ENCODE peak calls at places on chromosomes 13 and 19, in seven cellular contexts. A is mammary epithelial cell, T is ovary, V is adrenal gland, Y is cardiac muscle cell, O is Panc1, W is kidney. U is an unnamed sample.

GRCh38 chr13:98413796-98414195 is 163.1 kb downstream of the STK24 start:
- DNase-seq in A (no peak), T (no peak), V (no peak), Y (no peak), O (no peak), W (no peak), U (no peak)

GRCh38 chr19:28736528-28736927 is 476.4 kb downstream of the UQCRFS1 start:
- DNase-seq in A (no peak), T (no peak), V (no peak), Y (no peak), O (no peak), W (no peak), U (no peak)

GRCh38 chr13:25286308-25286968 is 850 bp downstream of the MTMR6 start:
- DNase-seq in A (peak; percentile 44), T (peak; percentile 27), V (peak; percentile 53), Y (peak; percentile 52), O (no peak), W (no peak), U (no peak)

GRCh38 chr19:36072081-36072480 is 17.4 kb downstream of the WDR62 start:
- DNase-seq in A (no peak), T (no peak), V (no peak), Y (no peak), O (no peak), W (peak; percentile 31), U (no peak)

GRCh38 chr19:9939301-9939913 is 3.1 kb upstream of the OLFM2 start:
- DNase-seq in A (no peak), T (no peak), V (no peak), Y (peak; percentile 56), O (no peak), W (no peak), U (no peak)

GRCh38 chr19:6091771-6092291 is 18.5 kb downstream of the RFX2 start:
- DNase-seq in A (no peak), T (no peak), V (no peak), Y (peak; percentile 30), O (no peak), W (no peak), U (no peak)

GRCh38 chr13:30908416-30908980 is 2.4 kb downstream of the MEDAG start:
- DNase-seq in A (no peak), T (peak; percentile 51), V (peak; percentile 39), Y (peak; percentile 92), O (no peak), W (no peak), U (no peak)

GRCh38 chr13:112619730-112620639 is 32.0 kb upstream of the TUBGCP3 start:
- DNase-seq in A (peak; percentile 21), T (no peak), V (no peak), Y (peak; percentile 12), O (no peak), W (peak; percentile 32), U (peak; percentile 30)

GRCh38 chr19:51784922-51785690 is 9.9 kb upstream of the FPR3 start:
- DNase-seq in A (peak; percentile 98), T (peak; percentile 57), V (peak; percentile 76), Y (peak; percentile 91), O (no peak), W (no peak), U (no peak)

GRCh38 chr13:66546534-66547379 is 683.4 kb downstream of the PCDH9 start:
- DNase-seq in A (peak; percentile 0), T (no peak), V (no peak), Y (no peak), O (no peak), W (no peak), U (no peak)

GRCh38 chr19:10191347-10191746 is 3.4 kb downstream of the DNMT1 start:
- DNase-seq in A (no peak), T (no peak), V (no peak), Y (peak; percentile 75), O (no peak), W (peak; percentile 10), U (no peak)

GRCh38 chr19:10748924-10749434 is 31.1 kb downstream of the DNM2 start:
- DNase-seq in A (peak; percentile 52), T (peak; percentile 37), V (peak; percentile 70), Y (peak; percentile 59), O (no peak), W (peak; percentile 94), U (no peak)

GRCh38 chr13:43804461-43805070 is 17.8 kb upstream of the ENOX1 start:
- DNase-seq in A (peak; percentile 64), T (no peak), V (no peak), Y (peak; percentile 85), O (peak; percentile 30), W (no peak), U (no peak)

GRCh38 chr19:1245884-1246816 is 2.2 kb upstream of the MIDN start:
- DNase-seq in A (no peak), T (peak; percentile 90), V (peak; percentile 88), Y (no peak), O (no peak), W (peak; percentile 97), U (peak; percentile 88)

GRCh38 chr19:41707502-41707812 is 969 bp upstream of the CEACAM5 start:
- DNase-seq in A (no peak), T (no peak), V (no peak), Y (no peak), O (no peak), W (no peak), U (no peak)

GRCh38 chr13:30373727-30374126 is 48.6 kb upstream of the UBE2L5 start:
- DNase-seq in A (no peak), T (no peak), V (no peak), Y (no peak), O (no peak), W (no peak), U (peak; percentile 88)

GRCh38 chr13:95530178-95530577 is 22.3 kb upstream of the CLDN10 start:
- DNase-seq in A (peak; percentile 83), T (no peak), V (no peak), Y (peak; percentile 63), O (no peak), W (no peak), U (no peak)

GRCh38 chr13:113297370-113297871 is 382 bp downstream of the LAMP1 start:
- DNase-seq in A (peak; percentile 49), T (peak; percentile 27), V (no peak), Y (no peak), O (no peak), W (peak; percentile 89), U (no peak)

DNA sequence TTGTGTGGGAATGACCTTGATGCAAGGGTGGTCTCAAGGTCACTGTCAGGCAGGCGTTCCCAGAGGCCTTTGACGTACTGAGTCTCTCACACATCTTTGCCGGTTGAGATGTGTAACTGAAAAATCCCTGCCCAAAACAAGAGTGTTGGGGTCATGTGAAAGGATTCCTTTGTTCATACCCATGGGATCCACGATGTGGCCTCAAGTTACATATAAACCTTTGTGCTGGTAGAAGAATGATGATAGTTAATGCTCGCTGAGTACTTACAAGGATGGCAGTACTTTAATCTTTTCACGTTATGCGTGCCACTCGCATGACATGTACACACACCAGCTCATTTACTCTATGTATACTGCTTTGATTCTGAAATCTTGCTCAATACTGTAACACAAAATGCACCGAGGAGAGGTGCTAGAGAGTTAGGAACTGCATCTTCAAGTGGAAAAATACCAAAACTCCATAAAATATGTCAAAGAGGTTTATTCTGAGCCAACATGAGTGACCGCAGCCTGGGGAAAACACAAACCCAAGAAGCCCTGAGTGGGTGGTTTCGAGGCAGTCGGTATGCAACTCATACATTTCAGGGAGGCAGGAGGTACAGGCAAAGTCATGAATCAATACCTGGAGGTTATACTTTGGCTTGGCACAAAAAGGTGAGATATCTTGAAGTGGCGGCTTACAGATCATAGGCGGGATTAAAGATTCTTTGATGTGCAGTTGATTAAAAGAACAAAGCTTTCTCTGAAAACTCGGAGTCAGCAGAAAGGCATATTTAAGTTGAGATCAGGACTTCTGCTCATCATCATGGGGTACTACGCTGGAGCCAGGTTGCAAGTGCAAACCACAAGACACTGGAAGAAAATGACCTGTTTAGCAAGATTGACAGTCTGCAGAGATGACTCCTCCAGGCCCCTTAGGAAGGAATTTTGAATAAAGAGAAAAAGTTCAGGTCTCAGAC is 87.3 kb upstream of the ARHGEF7 start:
- DNase-seq in A (peak; percentile 77), T (no peak), V (no peak), Y (no peak), O (no peak), W (no peak), U (no peak)
- TF ChIP-seq CTCF in A (peak; percentile 46), T (no peak), V (no peak), Y (no peak), O (no peak), W (no peak), U (no peak)

DNA sequence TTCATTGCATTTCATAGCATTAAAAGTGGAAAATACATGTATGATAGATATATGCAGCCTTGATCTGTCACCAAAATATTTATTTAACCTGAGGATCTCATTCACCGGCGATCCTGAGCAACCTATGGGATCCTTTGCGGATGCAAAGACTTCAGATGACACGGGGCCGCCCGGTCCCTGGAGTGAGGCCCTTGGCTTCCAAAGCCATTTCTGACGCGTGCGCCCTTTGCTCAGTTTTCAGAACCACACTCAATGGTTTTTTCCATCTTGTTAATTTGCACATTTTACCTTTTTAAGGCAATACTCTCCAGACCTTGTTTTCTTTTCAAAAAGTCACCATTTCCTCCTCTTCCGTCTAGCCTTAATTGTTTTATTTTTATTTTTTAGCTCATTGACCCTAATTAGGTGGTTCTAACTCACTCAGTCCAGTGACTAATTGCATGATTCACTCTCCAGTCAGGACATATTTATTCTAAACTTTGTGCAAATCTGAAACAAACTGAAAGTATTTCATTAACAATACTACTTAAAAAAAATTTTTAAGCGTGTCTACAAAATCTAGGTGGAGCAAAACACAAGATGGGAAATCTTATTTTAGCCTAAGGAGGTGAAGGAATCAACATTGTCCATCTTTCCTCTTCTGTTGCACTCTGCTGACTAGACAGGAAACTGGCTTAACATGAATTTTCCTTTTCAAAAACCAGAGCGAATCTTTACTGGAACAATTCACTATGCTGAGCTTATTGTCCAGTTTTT is 47.9 kb downstream of the COL4A1 start:
- DNase-seq in A (peak; percentile 23), T (no peak), V (no peak), Y (no peak), O (no peak), W (no peak), U (no peak)
- H3K4me1 ChIP-seq in A (peaks cover 18% of the 10 kb centered on the region), T (peaks cover 32% of the 10 kb centered on the region), V (peaks cover 23% of the 10 kb centered on the region), Y (no peaks in the 10 kb centered on the region), O (no peaks in the 10 kb centered on the region), W (peaks cover 20% of the 10 kb centered on the region), U (peaks cover 2% of the 10 kb centered on the region)

GRCh38 chr13:26616126-26616525 is 58.6 kb downstream of the WASF3 start:
- DNase-seq in A (peak; percentile 85), T (no peak), V (no peak), Y (peak; percentile 44), O (no peak), W (no peak), U (no peak)
- H3K27ac ChIP-seq in A (peak overlapping the region; percentile 86), T (no peak overlapping the region), V (no peak overlapping the region), Y (no peak overlapping the region), O (no peak overlapping the region), W (no peak overlapping the region), U (no peak overlapping the region)

GRCh38 chr19:33705090-33705847 is 83.5 kb downstream of the CHST8 start:
- DNase-seq in A (no peak), T (no peak), V (no peak), Y (no peak), O (no peak), W (peak; percentile 65), U (peak; percentile 69)
- TF ChIP-seq CTCF in A (no peak), T (no peak), V (no peak), Y (no peak), O (no peak), W (no peak), U (no peak)

DNA sequence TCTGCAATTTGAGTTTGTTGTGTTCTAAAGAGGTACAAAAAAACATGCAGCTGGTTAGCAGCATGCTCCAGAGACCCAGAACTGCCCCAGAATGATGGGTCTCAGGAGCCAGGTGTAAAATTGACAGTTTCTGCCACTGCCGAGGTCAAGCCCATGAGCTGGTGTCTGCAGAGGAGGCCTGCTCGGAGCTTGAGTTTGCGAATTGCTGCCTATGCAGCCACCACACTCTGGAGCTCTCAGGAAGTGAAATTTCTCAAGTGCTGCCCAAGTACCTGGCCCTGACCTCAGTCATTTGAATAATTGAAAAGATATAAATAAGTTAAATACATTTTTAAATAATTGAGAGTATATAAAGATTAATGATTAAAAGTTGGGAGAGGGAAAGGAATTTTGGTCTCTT is 66.4 kb downstream of the ZAR1L start:
- DNase-seq in A (no peak), T (no peak), V (no peak), Y (no peak), O (no peak), W (no peak), U (no peak)
- H3K4me1 ChIP-seq in A (peaks cover 2% of the 10 kb centered on the region), T (no peaks in the 10 kb centered on the region), V (no peaks in the 10 kb centered on the region), Y (peaks cover 3% of the 10 kb centered on the region), O (no peaks in the 10 kb centered on the region), W (no peaks in the 10 kb centered on the region), U (peaks cover 31% of the 10 kb centered on the region)